ENCODE peak calls at places on chromosomes 5 and 9, in eight cellular contexts. One of them, this sample, is unnamed. For H3K27me3, the result is how much of the 10 kb centered on the place peaks cover.

GRCh38 chr9:89247431-89248370 is 63.3 kb upstream of the CKS2 start:
- DNase-seq in H7: peak
- DNase-seq in CD8-positive, alpha-beta T cell: no peak
- DNase-seq in cardiac muscle cell: no peak
- DNase-seq in endothelial cell of umbilical vein: peak
- DNase-seq in BE2C: no peak
- DNase-seq in breast epithelium: no peak
- DNase-seq in NT2/D1: peak
- DNase-seq in this sample: no peak

GRCh38 chr5:162485666-162486292 is 418.2 kb downstream of the GABRG2 start:
- DNase-seq in endothelial cell of umbilical vein: no peak
- DNase-seq in NT2/D1: no peak
- DNase-seq in BE2C: peak
- DNase-seq in cardiac muscle cell: no peak
- DNase-seq in CD8-positive, alpha-beta T cell: no peak
- DNase-seq in H7: no peak
- DNase-seq in breast epithelium: no peak
- DNase-seq in this sample: no peak

GRCh38 chr5:173513521-173513991 is 102.9 kb downstream of the BOD1 start:
- DNase-seq in BE2C: no peak
- DNase-seq in H7: no peak
- DNase-seq in cardiac muscle cell: no peak
- DNase-seq in endothelial cell of umbilical vein: no peak
- DNase-seq in CD8-positive, alpha-beta T cell: no peak
- DNase-seq in NT2/D1: no peak
- DNase-seq in breast epithelium: no peak
- DNase-seq in this sample: no peak

GRCh38 chr5:133347039-133347438 is 265.3 kb downstream of the FSTL4 start:
- DNase-seq in NT2/D1: no peak
- DNase-seq in H7: no peak
- DNase-seq in cardiac muscle cell: no peak
- DNase-seq in BE2C: peak
- DNase-seq in endothelial cell of umbilical vein: no peak
- DNase-seq in breast epithelium: no peak
- DNase-seq in CD8-positive, alpha-beta T cell: no peak
- DNase-seq in this sample: no peak

GRCh38 chr5:129996896-129997295 is 92.6 kb downstream of the CHSY3 start:
- DNase-seq in cardiac muscle cell: no peak
- DNase-seq in breast epithelium: no peak
- DNase-seq in CD8-positive, alpha-beta T cell: no peak
- DNase-seq in H7: no peak
- DNase-seq in endothelial cell of umbilical vein: no peak
- DNase-seq in NT2/D1: no peak
- DNase-seq in BE2C: no peak
- DNase-seq in this sample: no peak

GRCh38 chr5:98349251-98349989 is 424.0 kb upstream of the RGMB start:
- DNase-seq in endothelial cell of umbilical vein: peak
- DNase-seq in BE2C: no peak
- DNase-seq in breast epithelium: no peak
- DNase-seq in H7: peak
- DNase-seq in cardiac muscle cell: no peak
- DNase-seq in NT2/D1: peak
- DNase-seq in CD8-positive, alpha-beta T cell: no peak
- DNase-seq in this sample: no peak

GRCh38 chr9:76394896-76395244 is 644 bp upstream of the RFK start:
- DNase-seq in H7: peak
- DNase-seq in BE2C: peak
- DNase-seq in cardiac muscle cell: peak
- DNase-seq in endothelial cell of umbilical vein: no peak
- DNase-seq in NT2/D1: peak
- DNase-seq in breast epithelium: no peak
- DNase-seq in CD8-positive, alpha-beta T cell: peak
- DNase-seq in this sample: peak

GRCh38 chr9:122051401-122052346 is 41.4 kb downstream of the TTLL11 start:
- DNase-seq in breast epithelium: no peak
- DNase-seq in cardiac muscle cell: no peak
- DNase-seq in H7: no peak
- DNase-seq in NT2/D1: no peak
- DNase-seq in CD8-positive, alpha-beta T cell: no peak
- DNase-seq in BE2C: no peak
- DNase-seq in endothelial cell of umbilical vein: no peak
- DNase-seq in this sample: no peak

GRCh38 chr9:107176701-107177100 is 106.4 kb upstream of the RAD23B start:
- DNase-seq in NT2/D1: peak
- DNase-seq in H7: no peak
- DNase-seq in cardiac muscle cell: no peak
- DNase-seq in endothelial cell of umbilical vein: no peak
- DNase-seq in breast epithelium: no peak
- DNase-seq in BE2C: peak
- DNase-seq in CD8-positive, alpha-beta T cell: no peak
- DNase-seq in this sample: no peak

GRCh38 chr9:109745335-109746283 is 34.4 kb upstream of the PALM2AKAP2 start:
- DNase-seq in BE2C: no peak
- DNase-seq in NT2/D1: no peak
- DNase-seq in endothelial cell of umbilical vein: no peak
- DNase-seq in cardiac muscle cell: peak
- DNase-seq in H7: no peak
- DNase-seq in breast epithelium: peak
- DNase-seq in CD8-positive, alpha-beta T cell: no peak
- DNase-seq in this sample: no peak

GRCh38 chr5:32231241-32231640 is 57.1 kb upstream of the GOLPH3 start:
- DNase-seq in H7: no peak
- DNase-seq in NT2/D1: no peak
- DNase-seq in breast epithelium: no peak
- DNase-seq in cardiac muscle cell: no peak
- DNase-seq in CD8-positive, alpha-beta T cell: no peak
- DNase-seq in BE2C: no peak
- DNase-seq in endothelial cell of umbilical vein: no peak
- DNase-seq in this sample: no peak

GRCh38 chr5:97056263-97056662 is 86.1 kb downstream of the LIX1 start:
- DNase-seq in CD8-positive, alpha-beta T cell: no peak
- DNase-seq in NT2/D1: no peak
- DNase-seq in H7: no peak
- DNase-seq in breast epithelium: no peak
- DNase-seq in BE2C: no peak
- DNase-seq in cardiac muscle cell: no peak
- DNase-seq in endothelial cell of umbilical vein: no peak
- DNase-seq in this sample: no peak

GRCh38 chr5:20113031-20113685 is 125.2 kb upstream of the CDH18 start:
- DNase-seq in H7: no peak
- DNase-seq in breast epithelium: no peak
- DNase-seq in BE2C: no peak
- DNase-seq in cardiac muscle cell: no peak
- DNase-seq in endothelial cell of umbilical vein: no peak
- DNase-seq in NT2/D1: no peak
- DNase-seq in CD8-positive, alpha-beta T cell: no peak
- DNase-seq in this sample: no peak

GRCh38 chr5:125575561-125576504 is 829.4 kb upstream of the ZNF608 start:
- DNase-seq in BE2C: peak
- DNase-seq in CD8-positive, alpha-beta T cell: no peak
- DNase-seq in NT2/D1: no peak
- DNase-seq in cardiac muscle cell: peak
- DNase-seq in endothelial cell of umbilical vein: peak
- DNase-seq in H7: peak
- DNase-seq in breast epithelium: no peak
- DNase-seq in this sample: no peak

GRCh38 chr9:137368431-137369110 is 54.4 kb downstream of the EXD3 start:
- DNase-seq in CD8-positive, alpha-beta T cell: no peak
- DNase-seq in cardiac muscle cell: no peak
- DNase-seq in H7: no peak
- DNase-seq in endothelial cell of umbilical vein: no peak
- DNase-seq in BE2C: no peak
- DNase-seq in breast epithelium: no peak
- DNase-seq in NT2/D1: no peak
- DNase-seq in this sample: no peak

GRCh38 chr5:175508896-175509295 is 30.5 kb downstream of the SFXN1 start:
- DNase-seq in CD8-positive, alpha-beta T cell: no peak
- DNase-seq in BE2C: no peak
- DNase-seq in cardiac muscle cell: no peak
- DNase-seq in H7: no peak
- DNase-seq in breast epithelium: no peak
- DNase-seq in endothelial cell of umbilical vein: no peak
- DNase-seq in NT2/D1: no peak
- DNase-seq in this sample: no peak
- H3K27me3 ChIP-seq in CD8-positive, alpha-beta T cell: under half
- H3K27me3 ChIP-seq in BE2C: under half
- H3K27me3 ChIP-seq in cardiac muscle cell: under half
- H3K27me3 ChIP-seq in H7: under half
- H3K27me3 ChIP-seq in breast epithelium: under half
- H3K27me3 ChIP-seq in endothelial cell of umbilical vein: under half
- H3K27me3 ChIP-seq in NT2/D1: under half
- H3K27me3 ChIP-seq in this sample: under half

DNA sequence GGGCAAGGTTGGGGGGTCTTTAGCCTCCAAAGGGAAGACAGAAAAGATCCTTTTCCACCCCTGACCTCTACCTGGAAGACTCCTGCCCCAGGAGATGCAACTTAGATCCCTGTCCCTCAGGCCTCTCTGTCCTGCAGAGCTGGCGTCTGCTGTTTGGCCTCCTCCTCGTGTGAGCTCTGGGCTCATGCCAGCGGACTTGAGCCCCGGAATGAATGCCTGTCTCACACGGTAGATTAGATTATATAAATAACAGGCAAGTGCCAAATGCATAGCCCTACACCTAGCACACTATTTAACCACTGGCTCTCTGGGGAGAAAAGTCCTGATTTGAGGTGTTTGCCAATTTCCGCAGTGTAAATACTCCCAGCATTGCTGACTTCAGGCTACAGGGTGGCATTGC is 1.4 kb upstream of the WNK2 start:
- DNase-seq in breast epithelium: no peak
- DNase-seq in NT2/D1: no peak
- DNase-seq in CD8-positive, alpha-beta T cell: no peak
- DNase-seq in cardiac muscle cell: no peak
- DNase-seq in endothelial cell of umbilical vein: no peak
- DNase-seq in BE2C: no peak
- DNase-seq in H7: no peak
- DNase-seq in this sample: no peak
- H3K27me3 ChIP-seq in breast epithelium: under half
- H3K27me3 ChIP-seq in NT2/D1: under half
- H3K27me3 ChIP-seq in CD8-positive, alpha-beta T cell: under half
- H3K27me3 ChIP-seq in cardiac muscle cell: under half
- H3K27me3 ChIP-seq in endothelial cell of umbilical vein: under half
- H3K27me3 ChIP-seq in BE2C: under half
- H3K27me3 ChIP-seq in H7: under half
- H3K27me3 ChIP-seq in this sample: under half

DNA sequence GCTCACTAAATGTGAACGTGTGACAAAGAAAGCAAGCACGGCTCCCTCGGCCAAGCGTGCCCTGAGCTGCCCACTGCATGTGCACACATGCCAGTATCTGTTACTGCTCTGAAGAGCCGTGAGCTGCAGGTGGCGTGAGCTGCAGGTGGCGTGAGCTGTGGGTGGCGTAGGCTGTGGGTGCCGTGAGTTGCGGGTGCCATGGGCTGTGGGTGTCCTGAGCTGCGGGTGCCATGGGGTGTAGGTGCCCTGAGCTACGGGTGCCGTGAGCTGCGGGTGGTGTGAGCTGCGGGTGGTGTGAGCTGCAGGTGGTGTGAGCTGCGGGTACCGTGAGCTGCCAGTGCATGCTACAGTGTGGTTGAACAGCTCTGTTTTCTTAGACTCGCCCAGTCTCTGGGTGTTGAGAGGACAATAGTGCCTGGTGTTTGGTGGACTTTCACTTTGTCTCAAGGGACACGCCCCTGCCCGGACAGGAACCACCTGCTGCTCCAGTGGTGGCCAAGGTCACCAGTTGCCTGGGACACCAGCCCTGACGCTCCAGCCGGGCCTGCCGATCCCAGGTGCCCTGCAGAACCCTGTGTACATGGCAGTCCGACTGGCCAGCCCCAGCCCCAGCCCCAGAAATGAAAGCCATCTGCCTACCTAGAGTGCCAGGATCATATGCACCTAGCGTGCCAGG is 6.7 kb downstream of the CCDC187 start:
- DNase-seq in cardiac muscle cell: no peak
- DNase-seq in breast epithelium: no peak
- DNase-seq in NT2/D1: no peak
- DNase-seq in H7: no peak
- DNase-seq in CD8-positive, alpha-beta T cell: no peak
- DNase-seq in BE2C: no peak
- DNase-seq in endothelial cell of umbilical vein: peak
- DNase-seq in this sample: no peak
- H3K27me3 ChIP-seq in cardiac muscle cell: under half
- H3K27me3 ChIP-seq in breast epithelium: under half
- H3K27me3 ChIP-seq in NT2/D1: under half
- H3K27me3 ChIP-seq in H7: under half
- H3K27me3 ChIP-seq in CD8-positive, alpha-beta T cell: under half
- H3K27me3 ChIP-seq in BE2C: under half
- H3K27me3 ChIP-seq in endothelial cell of umbilical vein: under half
- H3K27me3 ChIP-seq in this sample: under half

GRCh38 chr9:97855486-97855875 is 2.5 kb downstream of the FOXE1 start:
- DNase-seq in endothelial cell of umbilical vein: no peak
- DNase-seq in BE2C: no peak
- DNase-seq in CD8-positive, alpha-beta T cell: no peak
- DNase-seq in NT2/D1: no peak
- DNase-seq in H7: peak
- DNase-seq in breast epithelium: no peak
- DNase-seq in cardiac muscle cell: no peak
- DNase-seq in this sample: no peak
- H3K27me3 ChIP-seq in endothelial cell of umbilical vein: half or more
- H3K27me3 ChIP-seq in BE2C: half or more
- H3K27me3 ChIP-seq in CD8-positive, alpha-beta T cell: half or more
- H3K27me3 ChIP-seq in NT2/D1: half or more
- H3K27me3 ChIP-seq in H7: half or more
- H3K27me3 ChIP-seq in breast epithelium: half or more
- H3K27me3 ChIP-seq in cardiac muscle cell: half or more
- H3K27me3 ChIP-seq in this sample: half or more

GRCh38 chr5:16461782-16462181 is 3.8 kb downstream of the ZNF622 start:
- DNase-seq in NT2/D1: no peak
- DNase-seq in BE2C: no peak
- DNase-seq in endothelial cell of umbilical vein: no peak
- DNase-seq in cardiac muscle cell: no peak
- DNase-seq in CD8-positive, alpha-beta T cell: no peak
- DNase-seq in breast epithelium: no peak
- DNase-seq in H7: no peak
- DNase-seq in this sample: no peak
- H3K27me3 ChIP-seq in NT2/D1: under half
- H3K27me3 ChIP-seq in BE2C: under half
- H3K27me3 ChIP-seq in endothelial cell of umbilical vein: under half
- H3K27me3 ChIP-seq in cardiac muscle cell: under half
- H3K27me3 ChIP-seq in CD8-positive, alpha-beta T cell: under half
- H3K27me3 ChIP-seq in breast epithelium: under half
- H3K27me3 ChIP-seq in H7: under half
- H3K27me3 ChIP-seq in this sample: under half